ENCODE peak calls at places on chromosomes 16 and 17, in five cellular contexts. L is IMR-90; M is CD8-positive, alpha-beta memory T cell; X is CD8-positive, alpha-beta T cell; Z is heart right ventricle. S is an unnamed sample. For H3K9me3, the result is how much of the 10 kb centered on the place peaks cover.

GRCh38 chr17:42406602-42407288 is 16.3 kb downstream of the CAVIN1 start:
- DNase-seq in L (no peak), M (no peak), X (no peak), Z (no peak), S (no peak)

GRCh38 chr17:79811036-79811887 is 14.4 kb upstream of the CBX8 start:
- DNase-seq in L (no peak), M (no peak), X (no peak), Z (no peak), S (peak)

GRCh38 chr17:8365143-8365542 is 11.4 kb downstream of the KRABD2 start:
- DNase-seq in L (peak), M (no peak), X (no peak), Z (no peak), S (no peak)

GRCh38 chr16:877242-878065 is 76.9 kb upstream of the GNG13 start:
- DNase-seq in L (no peak), M (peak), X (no peak), Z (peak), S (no peak)

GRCh38 chr17:42132941-42133340 is 10.3 kb downstream of the HSPB9 start:
- DNase-seq in L (peak), M (no peak), X (no peak), Z (no peak), S (no peak)

GRCh38 chr17:77645441-77646430 is 312.8 kb upstream of the TNRC6C start:
- DNase-seq in L (no peak), M (peak), X (peak), Z (no peak), S (no peak)

GRCh38 chr16:66366433-66367299 is at the start of gene CDH5:
- DNase-seq in L (no peak), M (no peak), X (no peak), Z (peak), S (no peak)

GRCh38 chr17:10058924-10059683 is 139.3 kb downstream of the GAS7 start:
- DNase-seq in L (no peak), M (no peak), X (no peak), Z (no peak), S (no peak)

GRCh38 chr17:76156662-76156991 is 15.6 kb upstream of the FOXJ1 start:
- DNase-seq in L (no peak), M (no peak), X (no peak), Z (no peak), S (no peak)

DNA sequence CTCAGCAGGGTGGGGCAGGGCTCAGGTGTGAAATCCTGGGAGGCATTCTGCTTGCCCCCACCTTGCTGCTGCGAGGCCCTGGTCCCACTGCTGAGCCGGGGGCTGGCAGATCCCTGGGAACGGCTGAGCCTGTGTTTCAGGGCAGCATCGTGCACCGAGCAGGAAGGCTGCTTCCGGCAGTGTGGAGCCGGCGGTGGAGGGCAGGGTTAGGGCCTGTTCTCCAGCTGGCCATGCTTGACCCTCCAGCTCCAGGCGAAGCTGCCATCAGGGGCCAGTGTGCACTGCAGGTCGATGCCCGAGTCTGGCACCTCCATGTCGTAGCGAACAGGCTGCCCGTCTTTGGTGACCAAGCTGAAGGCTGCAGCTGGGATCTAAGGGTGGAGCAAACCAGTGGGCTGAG is 2.5 kb upstream of the SPATA32 start:
- DNase-seq in L (no peak), M (peak), X (no peak), Z (no peak), S (no peak)
- H3K9me3 ChIP-seq in L (under half), M (under half), X (under half), Z (under half), S (under half)

GRCh38 chr16:3220839-3221238 is 14.1 kb downstream of the ZNF200 start:
- DNase-seq in L (no peak), M (no peak), X (no peak), Z (no peak), S (no peak)

GRCh38 chr16:3223913-3224515 is 10.9 kb downstream of the ZNF200 start:
- DNase-seq in L (no peak), M (no peak), X (no peak), Z (no peak), S (peak)
- H3K9me3 ChIP-seq in L (half or more), M (under half), X (under half), Z (half or more), S (half or more)

DNA sequence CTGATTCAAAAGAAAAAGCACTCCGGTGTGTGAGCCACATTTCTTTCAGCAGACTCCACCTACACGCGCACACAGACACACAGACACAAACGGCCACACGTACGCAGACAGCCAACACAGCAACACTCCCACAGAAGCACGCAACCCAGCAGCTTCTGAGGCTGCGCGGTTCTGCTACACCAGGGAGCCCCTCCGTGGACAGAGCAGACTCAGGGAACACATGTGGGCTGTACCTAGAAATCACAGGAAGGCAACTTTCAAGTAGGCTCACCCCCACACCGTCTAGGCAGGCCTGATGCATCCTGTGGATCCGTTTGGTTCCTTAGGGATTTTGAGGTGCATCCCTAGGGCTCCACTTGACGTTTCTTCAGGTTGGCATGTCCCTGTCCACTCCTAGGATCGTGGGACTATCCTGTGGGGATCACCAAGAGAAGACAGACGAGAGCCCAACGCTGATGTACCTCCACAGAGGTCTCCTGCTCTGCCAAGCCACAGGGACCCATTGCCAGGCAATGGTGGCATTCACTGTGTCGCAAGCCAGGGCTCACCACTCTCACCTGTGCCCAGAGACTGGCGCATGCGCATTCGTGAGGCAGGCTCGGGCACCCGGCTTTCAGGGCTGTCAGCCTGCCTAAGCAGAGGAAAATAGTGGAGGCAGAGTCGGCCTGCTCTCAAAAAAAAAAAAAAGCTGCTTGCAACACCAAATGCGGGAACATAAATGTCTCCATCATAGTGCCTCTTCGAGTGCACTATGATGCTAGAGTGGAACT is 2333.3 kb downstream of the TP53TG3F start:
- DNase-seq in L (no peak), M (no peak), X (no peak), Z (no peak), S (no peak)
- H3K9me3 ChIP-seq in L (under half), M (under half), X (under half), Z (under half), S (half or more)

GRCh38 chr17:5184284-5184683 is 7.4 kb downstream of the ZNF594 start:
- DNase-seq in L (no peak), M (no peak), X (no peak), Z (no peak), S (no peak)

GRCh38 chr17:5183410-5183793 is 8.3 kb downstream of the ZNF594 start:
- DNase-seq in L (no peak), M (no peak), X (no peak), Z (no peak), S (no peak)

GRCh38 chr17:5182597-5183409 is 8.9 kb downstream of the ZNF594 start:
- DNase-seq in L (no peak), M (no peak), X (no peak), Z (no peak), S (no peak)

DNA sequence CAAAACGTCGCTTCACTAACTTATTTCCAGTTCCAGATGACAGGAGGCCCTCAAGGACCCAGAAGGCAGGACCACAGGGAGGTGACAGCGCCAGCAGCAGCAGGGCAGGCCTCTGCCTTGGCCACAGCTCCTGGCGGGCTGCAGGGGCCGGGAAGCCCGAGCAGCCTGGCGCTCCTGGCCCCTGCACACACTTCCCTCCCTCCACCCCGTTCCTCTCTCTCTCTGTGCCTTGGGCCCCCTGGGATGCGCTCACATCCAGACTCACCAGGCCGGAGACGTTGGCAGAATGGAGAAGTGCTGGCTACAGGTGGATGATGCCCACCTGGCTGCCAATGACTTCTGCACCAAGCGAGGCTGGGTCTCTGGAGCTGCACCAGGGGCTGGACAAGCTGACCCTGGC is 12.7 kb downstream of the ZNF594 start:
- DNase-seq in L (no peak), M (no peak), X (no peak), Z (no peak), S (no peak)
- H3K9me3 ChIP-seq in L (half or more), M (half or more), X (under half), Z (half or more), S (half or more)

GRCh38 chr17:5181509-5182305 is 10.0 kb downstream of the ZNF594 start:
- DNase-seq in L (no peak), M (no peak), X (no peak), Z (no peak), S (no peak)
- H3K9me3 ChIP-seq in L (half or more), M (half or more), X (under half), Z (half or more), S (half or more)

GRCh38 chr16:78987676-78988075 is 612.9 kb downstream of the MAF start:
- DNase-seq in L (no peak), M (no peak), X (no peak), Z (no peak), S (no peak)
- H3K9me3 ChIP-seq in L (under half), M (under half), X (under half), Z (under half), S (under half)